ENCODE peak calls at places on chromosome 21, in seven cellular contexts. M, D, Y, B, N, E and U are unnamed samples.

GRCh38 chr21:36690637-36691538 is 8.0 kb upstream of the SIM2 start:
- DNase-seq in M (no peak), D (no peak), Y (no peak), B (no peak), N (no peak), E (no peak), U (no peak)

GRCh38 chr21:38968887-38969543 is 163.3 kb downstream of the ETS2 start:
- DNase-seq in M (no peak), D (no peak), Y (no peak), B (no peak), N (no peak), E (no peak), U (no peak)

GRCh38 chr21:17491716-17492414 is 21.0 kb upstream of the CXADR start:
- DNase-seq in M (no peak), D (no peak), Y (no peak), B (no peak), N (no peak), E (no peak), U (no peak)

GRCh38 chr21:21730524-21730923 is 732.3 kb downstream of the NCAM2 start:
- DNase-seq in M (no peak), D (no peak), Y (no peak), B (no peak), N (no peak), E (no peak), U (no peak)

GRCh38 chr21:28826569-28826968 is 166.1 kb downstream of the LTN1 start:
- DNase-seq in M (no peak), D (no peak), Y (no peak), B (no peak), N (no peak), E (no peak), U (no peak)

GRCh38 chr21:35563885-35564451 is 496.4 kb downstream of the SETD4 start:
- DNase-seq in M (no peak), D (no peak), Y (no peak), B (no peak), N (peak), E (no peak), U (no peak)

GRCh38 chr21:37074195-37074510 is 1.1 kb downstream of the TTC3 start:
- DNase-seq in M (no peak), D (peak), Y (no peak), B (no peak), N (no peak), E (no peak), U (no peak)

GRCh38 chr21:40640427-40640826 is 206.5 kb downstream of the DSCAM start:
- DNase-seq in M (no peak), D (no peak), Y (no peak), B (no peak), N (no peak), E (no peak), U (no peak)

GRCh38 chr21:46347791-46348381 is 23.9 kb downstream of the PCNT start:
- DNase-seq in M (no peak), D (no peak), Y (no peak), B (no peak), N (no peak), E (no peak), U (no peak)

GRCh38 chr21:26811031-26811430 is 34.2 kb downstream of the ADAMTS1 start:
- DNase-seq in M (no peak), D (no peak), Y (no peak), B (no peak), N (no peak), E (no peak), U (no peak)

GRCh38 chr21:25220169-25220568 is 387.1 kb downstream of the MRPL39 start:
- DNase-seq in M (no peak), D (no peak), Y (no peak), B (no peak), N (no peak), E (no peak), U (no peak)

GRCh38 chr21:29342394-29342957 is 43.8 kb downstream of the BACH1 start:
- DNase-seq in M (no peak), D (no peak), Y (no peak), B (peak), N (peak), E (no peak), U (no peak)

DNA sequence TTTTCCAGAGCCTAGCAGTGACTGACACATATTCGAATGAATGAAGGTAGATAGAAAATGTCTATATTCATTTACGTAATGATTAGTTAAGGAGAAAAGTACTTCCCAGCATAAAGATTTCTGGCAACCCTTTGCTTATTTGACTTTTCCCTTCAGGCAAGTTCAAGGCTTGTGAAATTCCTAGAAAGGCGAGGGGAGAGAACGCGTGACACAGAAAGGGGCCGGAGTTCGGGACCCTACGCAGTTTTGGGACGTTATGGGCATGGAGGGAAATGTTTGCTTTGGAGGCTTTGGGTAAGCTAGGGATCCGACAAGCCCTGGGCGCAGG is 472 bp upstream of the USP25 start:
- DNase-seq in M (no peak), D (no peak), Y (no peak), B (no peak), N (no peak), E (no peak), U (no peak)
- TF ChIP-seq POLR2A in M (no peak), D (peak), Y (no peak), B (no peak), N (no peak), E (no peak), U (no peak)

DNA sequence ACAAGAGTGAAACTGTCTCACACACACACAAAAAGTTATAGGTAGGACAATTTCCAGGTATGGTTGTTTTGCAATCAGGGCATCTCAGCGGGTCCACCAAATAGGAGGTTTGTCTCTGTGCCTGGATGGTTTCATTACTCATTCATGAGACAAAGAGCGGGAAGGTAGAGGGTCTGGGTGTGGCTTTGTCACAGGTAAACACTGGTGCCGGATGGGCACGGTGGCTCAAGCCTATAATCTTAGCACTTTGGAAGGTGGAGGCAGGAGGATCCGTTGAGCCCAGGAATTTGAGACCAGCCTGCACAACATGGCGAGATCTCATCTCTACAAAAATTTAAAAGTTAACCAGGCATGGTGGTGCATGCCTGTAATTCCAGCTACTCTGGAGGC is 16.3 kb upstream of the ERVH48-1 start:
- DNase-seq in M (peak), D (no peak), Y (no peak), B (no peak), N (no peak), E (no peak), U (no peak)
- TF ChIP-seq POLR2AphosphoS5 in M (no peak), D (no peak), Y (no peak), B (no peak), N (no peak), E (no peak), U (no peak)

DNA sequence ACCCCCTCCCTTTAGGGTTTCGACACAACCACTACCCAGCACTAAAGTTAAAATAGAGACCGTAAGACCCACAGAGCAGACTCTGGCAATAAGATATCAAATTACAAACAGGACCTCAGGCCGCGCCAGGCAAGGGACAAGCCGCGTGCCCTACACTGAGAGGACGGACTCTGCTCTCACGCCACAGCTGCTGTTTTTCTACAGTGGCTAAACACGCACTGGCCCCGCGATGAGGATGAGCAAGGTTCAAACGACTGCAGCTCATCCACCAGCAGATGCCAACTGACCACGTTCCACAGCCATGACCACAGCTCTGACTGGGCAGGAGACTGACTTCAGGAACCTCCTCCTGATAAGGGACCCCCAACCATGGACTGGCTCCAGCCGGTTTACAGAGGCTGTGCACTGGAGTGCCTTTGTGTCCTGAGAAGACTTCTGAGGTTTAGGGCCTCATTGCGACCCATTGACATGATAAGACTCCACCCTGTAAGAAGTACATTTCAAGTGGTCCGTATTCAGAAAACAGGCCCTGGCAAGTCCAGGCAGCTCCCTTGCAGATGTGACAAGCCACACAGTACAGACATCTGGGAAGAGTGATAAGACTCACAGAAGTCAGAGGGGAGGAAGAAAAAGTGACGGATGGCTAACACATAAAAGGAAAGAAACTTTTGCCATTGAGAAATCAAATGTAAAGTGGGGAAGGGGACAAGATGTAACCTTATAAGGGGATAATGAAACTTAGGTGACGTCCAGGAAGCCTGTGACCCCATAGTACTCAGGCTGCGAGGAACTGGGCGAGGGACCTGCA is 1.5 kb upstream of the KRTAP10-6 start:
- DNase-seq in M (no peak), D (peak), Y (no peak), B (no peak), N (no peak), E (peak), U (no peak)
- TF ChIP-seq POLR2A in M (no peak), D (no peak), Y (no peak), B (no peak), N (no peak), E (no peak), U (no peak)

GRCh38 chr21:31993826-31994791 is 121.3 kb downstream of the HUNK start:
- DNase-seq in M (no peak), D (no peak), Y (no peak), B (no peak), N (no peak), E (no peak), U (no peak)
- TF ChIP-seq POLR2AphosphoS5 in M (no peak), D (no peak), Y (no peak), B (no peak), N (no peak), E (no peak), U (no peak)